ENCODE peak calls at places on chromosomes 2 and 18, in nine cellular contexts. P, N, W, Q, X, C, D, U and G are unnamed samples.

GRCh38 chr2:43455296-43455695 is 140.5 kb downstream of the THADA start:
- DNase-seq in N (no peak), W (no peak), U (no peak), P (no peak), C (no peak), D (no peak), X (no peak), Q (no peak), G (peak; percentile 36)

GRCh38 chr18:41146301-41146700 is 808.7 kb upstream of the PIK3C3 start:
- DNase-seq in D (no peak), W (no peak), C (no peak), N (no peak), Q (no peak), U (peak; percentile 48), P (no peak), X (no peak), G (no peak)

GRCh38 chr18:62760403-62760734 is 45.0 kb downstream of the PHLPP1 start:
- DNase-seq in C (no peak), U (peak; percentile 49), Q (no peak), D (no peak), W (no peak), X (no peak), N (no peak), P (no peak), G (no peak)

GRCh38 chr2:73284296-73285161 is at the start of gene FBXO41:
- DNase-seq in X (no peak), W (no peak), C (peak; percentile 86), Q (peak; percentile 70), P (no peak), D (no peak), N (peak; percentile 17), U (peak; percentile 81), G (no peak)

GRCh38 chr2:54787760-54788366 is 64.4 kb downstream of the EML6 start:
- DNase-seq in P (no peak), Q (no peak), N (no peak), X (no peak), C (no peak), D (no peak), U (no peak), W (no peak), G (no peak)

GRCh38 chr2:50820176-50820575 is 211.8 kb downstream of the NRXN1 start:
- DNase-seq in X (no peak), D (no peak), C (no peak), W (no peak), N (no peak), Q (no peak), U (no peak), P (no peak), G (no peak)

GRCh38 chr2:159243521-159243920 is 43.0 kb downstream of the WDSUB1 start:
- DNase-seq in U (no peak), C (no peak), X (no peak), N (no peak), Q (no peak), P (no peak), D (no peak), W (no peak), G (no peak)

GRCh38 chr2:237980751-237981150 is 13.9 kb downstream of the UBE2F start:
- DNase-seq in N (no peak), W (no peak), X (no peak), D (no peak), Q (no peak), U (no peak), C (peak; percentile 24), P (no peak), G (no peak)

GRCh38 chr2:223545830-223546229 is 56.3 kb downstream of the SCG2 start:
- DNase-seq in W (no peak), U (no peak), X (no peak), D (no peak), Q (no peak), N (peak; percentile 46), P (no peak), C (no peak), G (peak; percentile 31)

GRCh38 chr2:199458806-199459285 is 1.1 kb upstream of the SATB2 start:
- DNase-seq in D (no peak), U (no peak), Q (peak; percentile 54), X (no peak), N (peak; percentile 35), W (no peak), C (peak; percentile 55), P (no peak), G (no peak)

GRCh38 chr2:164661349-164661748 is 40.1 kb upstream of the GRB14 start:
- DNase-seq in C (no peak), W (no peak), D (no peak), P (no peak), U (no peak), N (peak; percentile 1), X (no peak), Q (no peak), G (peak; percentile 33)

GRCh38 chr18:13579874-13580273 is 146.5 kb downstream of the FAM210A start:
- DNase-seq in P (no peak), X (no peak), N (no peak), U (no peak), Q (no peak), D (no peak), C (no peak), W (no peak), G (no peak)

GRCh38 chr2:154710685-154711084 is 12.2 kb downstream of the KCNJ3 start:
- DNase-seq in Q (no peak), P (no peak), U (no peak), C (no peak), X (no peak), D (no peak), W (no peak), N (no peak), G (no peak)

GRCh38 chr2:102841107-102841840 is 79.4 kb downstream of the TMEM182 start:
- DNase-seq in U (peak; percentile 87), X (no peak), N (peak; percentile 35), C (peak; percentile 55), P (no peak), W (peak; percentile 1), Q (peak; percentile 41), D (peak; percentile 51), G (peak; percentile 51)

GRCh38 chr2:42977236-42978174 is 185.1 kb upstream of the HAAO start:
- DNase-seq in W (no peak), C (peak; percentile 49), X (no peak), N (no peak), P (no peak), U (no peak), D (no peak), Q (no peak), G (no peak)

GRCh38 chr2:238916875-238917590 is 69.1 kb downstream of the TWIST2 start:
- DNase-seq in X (no peak), C (peak; percentile 22), Q (no peak), W (no peak), P (no peak), U (no peak), N (no peak), D (no peak), G (no peak)

GRCh38 chr2:203867561-203868200 is at the start of gene CTLA4:
- DNase-seq in N (no peak), W (no peak), U (no peak), Q (no peak), D (no peak), X (no peak), P (no peak), C (no peak), G (no peak)
- H3K4me3 ChIP-seq in N (no peak within 1 kb of the TSS), W (no peak within 1 kb of the TSS), U (no peak within 1 kb of the TSS), Q (peak within 1 kb of the TSS; percentile 22), D (no peak within 1 kb of the TSS), X (no peak within 1 kb of the TSS), P (no peak within 1 kb of the TSS), C (no peak within 1 kb of the TSS), G (no peak within 1 kb of the TSS)

GRCh38 chr2:174074831-174075230 is 109.7 kb upstream of the SP3 start:
- DNase-seq in Q (no peak), P (no peak), C (no peak), X (no peak), W (no peak), D (no peak), N (no peak), U (no peak), G (no peak)

GRCh38 chr2:174076040-174076439 is 110.9 kb upstream of the SP3 start:
- DNase-seq in C (no peak), D (no peak), Q (no peak), N (peak; percentile 18), P (no peak), W (no peak), X (no peak), U (no peak), G (no peak)

GRCh38 chr2:174080672-174081121 is 115.5 kb upstream of the SP3 start:
- DNase-seq in Q (no peak), W (no peak), C (no peak), D (no peak), N (no peak), X (no peak), U (no peak), P (no peak), G (no peak)

GRCh38 chr2:174076948-174077347 is 111.8 kb upstream of the SP3 start:
- DNase-seq in U (no peak), C (no peak), Q (no peak), P (no peak), W (no peak), D (no peak), X (no peak), N (no peak), G (no peak)

GRCh38 chr2:174078275-174078674 is 113.1 kb upstream of the SP3 start:
- DNase-seq in W (no peak), N (peak; percentile 12), C (no peak), U (no peak), D (no peak), P (no peak), X (no peak), Q (no peak), G (peak; percentile 34)
- TF ChIP-seq CTCF in W (peak; percentile 59), N (peak; percentile 47), C (peak; percentile 23), U (peak; percentile 61), D (peak; percentile 38), P (no peak), X (peak; percentile 31), Q (peak; percentile 41), G (peak; percentile 61)

DNA sequence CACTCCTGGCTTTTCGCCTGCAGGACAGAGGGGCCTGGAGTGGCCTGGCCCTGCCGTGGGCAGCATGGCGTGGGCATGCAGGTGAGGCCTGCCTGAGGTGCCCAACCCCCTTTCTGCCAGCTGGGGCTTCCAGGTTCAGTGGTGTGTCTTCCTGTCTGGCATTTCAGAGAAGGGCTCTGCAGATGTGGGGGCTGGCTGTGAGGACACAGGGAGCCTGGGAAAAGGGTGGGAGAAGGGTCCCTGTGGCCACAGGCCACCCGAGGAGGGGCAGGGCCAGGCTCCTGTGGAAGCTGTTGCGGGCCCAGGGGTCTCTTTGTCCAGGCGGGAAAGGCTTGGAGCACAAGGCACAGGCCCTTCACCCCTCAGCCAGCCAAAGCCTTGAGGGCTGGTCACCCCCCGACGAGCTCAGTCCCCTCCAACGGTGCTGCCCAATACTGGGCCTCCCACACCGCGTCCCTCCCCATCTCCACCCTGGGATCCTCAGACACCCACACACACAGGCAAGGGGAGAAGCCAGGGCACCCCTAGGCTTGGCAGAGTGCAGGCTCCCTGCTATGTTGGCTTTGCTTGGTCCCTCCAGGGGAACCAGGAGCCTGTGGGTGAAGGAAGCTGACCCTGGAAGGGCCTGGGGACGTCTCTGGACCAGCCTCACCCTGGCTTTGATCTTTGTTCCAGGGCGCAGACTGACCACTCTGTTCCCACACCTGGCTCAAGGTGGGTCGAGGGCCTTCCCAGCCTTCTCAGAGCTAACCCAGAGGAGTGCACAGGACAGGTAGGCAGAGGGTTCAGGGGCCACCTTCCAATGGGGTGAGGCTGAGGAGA is 3.7 kb upstream of the AQP12A start:
- DNase-seq in C (no peak), X (no peak), U (no peak), P (no peak), N (no peak), D (no peak), Q (no peak), W (no peak), G (no peak)
- H3K4me3 ChIP-seq in C (no peak overlapping the region), X (no peak overlapping the region), U (no peak overlapping the region), P (no peak overlapping the region), N (no peak overlapping the region), D (no peak overlapping the region), Q (no peak overlapping the region), W (no peak overlapping the region), G (no peak overlapping the region)

GRCh38 chr2:65800998-65801397 is 368.6 kb upstream of the SPRED2 start:
- DNase-seq in N (peak; percentile 23), X (no peak), U (peak; percentile 11), C (no peak), P (no peak), D (peak; percentile 12), Q (no peak), W (peak; percentile 3), G (peak; percentile 33)
- TF ChIP-seq CTCF in N (peak; percentile 45), X (no peak), U (peak; percentile 45), C (peak; percentile 13), P (no peak), D (peak; percentile 55), Q (peak; percentile 17), W (peak; percentile 57), G (peak; percentile 45)